ENCODE peak calls at places on chromosomes 6 and 20, in eight cellular contexts. Y is activated CD4-positive, alpha-beta T cell treated with anti-CD3 and anti-CD28 coated beads, Interleukin-2, amount 50 U/mL, for 1 hour; X is HFF-Myc; E is NK-92 treated with Interleukin-12 subunit alpha and Interleukin-12 subunit beta, amount 100 ng/mL, for 24 hours; M is aorta; Q is stomach; V is kidney glomerular epithelial cell; W is heart left ventricle. L is an unnamed sample.

GRCh38 chr20:16569218-16570153 is 3.8 kb downstream of the KIF16B start:
- DNase-seq in W (no peak), X (no peak), M (no peak), Q (no peak), V (no peak), E (no peak), Y (no peak), L (no peak)

GRCh38 chr6:57267586-57268293 is 45.6 kb upstream of the RAB23 start:
- DNase-seq in X (peak), M (peak), Q (peak), V (peak), E (no peak), W (peak), Y (peak), L (peak)

GRCh38 chr20:8254911-8255582 is 123.0 kb downstream of the PLCB1 start:
- DNase-seq in V (no peak), E (no peak), Y (no peak), M (no peak), W (no peak), Q (no peak), X (no peak), L (no peak)

GRCh38 chr6:136788069-136788902 is 4.0 kb downstream of the MAP3K5 start:
- DNase-seq in Y (no peak), X (no peak), W (no peak), Q (no peak), E (no peak), M (no peak), V (no peak), L (no peak)

GRCh38 chr6:118813795-118814194 is 80.2 kb upstream of the ASF1A start:
- DNase-seq in W (no peak), Q (no peak), Y (no peak), X (no peak), M (no peak), E (peak), V (no peak), L (no peak)

GRCh38 chr20:2390971-2391675 is 10.4 kb downstream of the TGM6 start:
- DNase-seq in M (no peak), V (no peak), X (no peak), Q (no peak), W (no peak), Y (no peak), E (no peak), L (no peak)

GRCh38 chr6:35014341-35014740 is 125.3 kb downstream of the ANKS1A start:
- DNase-seq in W (no peak), X (no peak), Y (no peak), Q (no peak), E (no peak), V (no peak), M (no peak), L (no peak)

GRCh38 chr6:7911345-7911725 is 747 bp upstream of the TXNDC5 start:
- DNase-seq in X (no peak), W (no peak), Y (no peak), Q (no peak), M (no peak), V (no peak), E (no peak), L (no peak)

GRCh38 chr20:3704085-3704484 is 8.3 kb downstream of the SIGLEC1 start:
- DNase-seq in M (no peak), Q (no peak), V (no peak), Y (no peak), X (no peak), E (no peak), W (no peak), L (no peak)

GRCh38 chr6:4128072-4128471 is 7.3 kb downstream of the ECI2 start:
- DNase-seq in W (no peak), M (no peak), V (no peak), Q (no peak), X (no peak), Y (no peak), E (no peak), L (no peak)

GRCh38 chr6:34484899-34485298 is 19.0 kb downstream of the PACSIN1 start:
- DNase-seq in X (no peak), E (peak), M (peak), V (no peak), Y (peak), Q (no peak), W (no peak), L (no peak)

GRCh38 chr6:150631982-150632642 is 32.4 kb downstream of the PLEKHG1 start:
- DNase-seq in W (no peak), E (no peak), V (no peak), Q (no peak), X (no peak), Y (no peak), M (no peak), L (no peak)

GRCh38 chr6:13303668-13304017 is 24.7 kb downstream of the TBC1D7 start:
- DNase-seq in E (no peak), Y (no peak), X (peak), M (peak), Q (peak), W (peak), V (no peak), L (peak)

GRCh38 chr20:41309817-41310216 is 7.7 kb downstream of the ZHX3 start:
- DNase-seq in Q (no peak), X (no peak), W (no peak), M (no peak), V (peak), E (no peak), Y (no peak), L (no peak)

GRCh38 chr6:162778603-162779002 is 50.8 kb downstream of the PACRG start:
- DNase-seq in X (no peak), Q (no peak), V (no peak), W (no peak), Y (no peak), M (no peak), E (no peak), L (no peak)

GRCh38 chr6:1179571-1180459 is 132.1 kb upstream of the FOXQ1 start:
- DNase-seq in M (no peak), W (no peak), Y (no peak), X (no peak), V (no peak), Q (no peak), E (no peak), L (no peak)

GRCh38 chr6:41688256-41688965 is 47.0 kb downstream of the TFEB start:
- DNase-seq in Q (no peak), X (no peak), M (peak), Y (no peak), V (no peak), W (no peak), E (no peak), L (no peak)

GRCh38 chr6:81787313-81788068 is 35.0 kb upstream of the TENT5A start:
- DNase-seq in X (no peak), V (no peak), M (no peak), Y (no peak), Q (no peak), E (no peak), W (no peak), L (no peak)

GRCh38 chr20:45339084-45339483 is 9.1 kb downstream of the SDC4 start:
- DNase-seq in M (no peak), Y (no peak), X (no peak), V (no peak), W (no peak), Q (peak), E (no peak), L (no peak)

GRCh38 chr6:3631862-3632261 is 119.7 kb downstream of the PXDC1 start:
- DNase-seq in M (no peak), Y (no peak), X (no peak), E (no peak), Q (no peak), V (no peak), W (no peak), L (no peak)

GRCh38 chr6:154721460-154721859 is 11.8 kb upstream of the SCAF8 start:
- DNase-seq in M (no peak), Y (no peak), Q (no peak), X (no peak), V (no peak), W (no peak), E (no peak), L (no peak)

GRCh38 chr6:10310826-10311225 is 104.0 kb downstream of the TFAP2A start:
- DNase-seq in E (no peak), W (no peak), Q (no peak), Y (no peak), X (no peak), M (no peak), V (no peak), L (no peak)

GRCh38 chr6:7899046-7899888 is 11.3 kb downstream of the TXNDC5 start:
- DNase-seq in Y (no peak), Q (no peak), X (no peak), V (no peak), M (no peak), W (no peak), E (no peak), L (no peak)

GRCh38 chr20:47150403-47151152 is 205.9 kb downstream of the ZMYND8 start:
- DNase-seq in Y (no peak), E (no peak), V (peak), M (peak), W (peak), Q (peak), X (peak), L (peak)

GRCh38 chr20:59591061-59591460 is 13.3 kb upstream of the PHACTR3 start:
- DNase-seq in Y (no peak), W (peak), X (no peak), Q (no peak), M (no peak), E (no peak), V (no peak), L (no peak)

GRCh38 chr20:4352348-4352747 is 337.0 kb upstream of the RNF24 start:
- DNase-seq in X (no peak), V (no peak), Q (no peak), M (no peak), W (no peak), E (no peak), Y (no peak), L (no peak)

GRCh38 chr20:13458860-13459451 is 179.8 kb downstream of the TASP1 start:
- DNase-seq in W (no peak), X (no peak), Q (no peak), Y (no peak), V (no peak), M (no peak), E (no peak), L (no peak)

GRCh38 chr6:16391451-16391912 is 153.1 kb downstream of the GMPR start:
- DNase-seq in Y (no peak), E (no peak), M (no peak), W (no peak), X (no peak), Q (no peak), V (peak), L (no peak)

GRCh38 chr6:109318328-109318876 is 63.9 kb downstream of the CD164 start:
- DNase-seq in E (no peak), Y (no peak), W (no peak), V (no peak), M (no peak), X (no peak), Q (no peak), L (no peak)

GRCh38 chr6:2509746-2510145 is 241.0 kb downstream of the MYLK4 start:
- DNase-seq in Y (no peak), W (no peak), Q (no peak), E (no peak), M (no peak), X (no peak), V (no peak), L (no peak)

GRCh38 chr20:63692436-63693078 is 3.9 kb upstream of the TNFRSF6B start:
- DNase-seq in E (no peak), Q (no peak), V (no peak), X (no peak), W (peak), M (peak), Y (no peak), L (no peak)

GRCh38 chr20:59207742-59208357 is 44.2 kb downstream of the ZNF831 start:
- DNase-seq in X (no peak), Q (peak), W (peak), E (peak), V (no peak), Y (peak), M (peak), L (peak)

GRCh38 chr6:35052694-35053565 is 88.2 kb downstream of the TCP11 start:
- DNase-seq in Y (no peak), V (no peak), X (no peak), M (peak), E (no peak), W (peak), Q (no peak), L (no peak)

GRCh38 chr6:152952866-152953509 is 29.9 kb downstream of the FBXO5 start:
- DNase-seq in V (peak), X (peak), Y (no peak), E (no peak), W (no peak), M (no peak), Q (no peak), L (no peak)

GRCh38 chr20:14093652-14094051 is 98.3 kb downstream of the MACROD2 start:
- DNase-seq in Q (peak), Y (no peak), V (no peak), W (no peak), E (no peak), M (no peak), X (no peak), L (peak)

GRCh38 chr6:110756817-110757216 is 58.5 kb downstream of the CDK19 start:
- DNase-seq in Y (no peak), E (no peak), V (no peak), W (no peak), Q (no peak), X (no peak), M (no peak), L (no peak)

GRCh38 chr20:46512943-46513844 is at the start of gene ZNF334:
- DNase-seq in M (peak), E (no peak), X (no peak), W (peak), V (peak), Y (no peak), Q (peak), L (peak)

GRCh38 chr6:169639653-169640278 is 62.1 kb downstream of the WDR27 start:
- DNase-seq in V (no peak), M (no peak), Y (no peak), X (no peak), W (no peak), Q (no peak), E (no peak), L (no peak)

L was measured in lung.